ENCODE peak calls at places on chromosomes 2 and 18, in seven cellular contexts. K, J, W, C, U, E and A are unnamed samples.

GRCh38 chr2:195532628-195533271 is 124.3 kb upstream of the SLC39A10 start:
- DNase-seq in K (peak; percentile 47), J (no peak), W (no peak), C (peak; percentile 38), U (no peak), E (no peak), A (no peak)

GRCh38 chr2:234643407-234643806 is 146.5 kb upstream of the ARL4C start:
- DNase-seq in K (no peak), J (no peak), W (no peak), C (no peak), U (no peak), E (no peak), A (no peak)

GRCh38 chr2:223538920-223539440 is 63.2 kb downstream of the SCG2 start:
- DNase-seq in K (no peak), J (no peak), W (no peak), C (no peak), U (no peak), E (no peak), A (no peak)

GRCh38 chr2:227182765-227183164 is 18.3 kb downstream of the COL4A3 start:
- DNase-seq in K (no peak), J (no peak), W (no peak), C (no peak), U (no peak), E (no peak), A (no peak)

GRCh38 chr2:56753182-56753581 is 569.4 kb downstream of the CCDC85A start:
- DNase-seq in K (no peak), J (no peak), W (no peak), C (no peak), U (no peak), E (no peak), A (no peak)

GRCh38 chr18:72847134-72847533 is 20.7 kb downstream of the NETO1 start:
- DNase-seq in K (no peak), J (no peak), W (no peak), C (no peak), U (no peak), E (no peak), A (no peak)

GRCh38 chr2:5145801-5146200 is 546.4 kb upstream of the SOX11 start:
- DNase-seq in K (no peak), J (no peak), W (no peak), C (no peak), U (no peak), E (no peak), A (no peak)

GRCh38 chr2:230849633-230850357 is 14.9 kb upstream of the ITM2C start:
- DNase-seq in K (no peak), J (no peak), W (no peak), C (peak; percentile 65), U (peak; percentile 61), E (no peak), A (peak; percentile 81)

GRCh38 chr2:28463893-28464292 is 32.0 kb upstream of the PLB1 start:
- DNase-seq in K (peak; percentile 56), J (no peak), W (no peak), C (no peak), U (no peak), E (no peak), A (no peak)

GRCh38 chr2:74512744-74513604 is 1.3 kb upstream of the TLX2 start:
- DNase-seq in K (no peak), J (no peak), W (no peak), C (no peak), U (no peak), E (no peak), A (no peak)

GRCh38 chr2:85589982-85590791 is 5.4 kb upstream of the RNF181 start:
- DNase-seq in K (peak; percentile 98), J (no peak), W (peak; percentile 69), C (no peak), U (no peak), E (peak; percentile 63), A (no peak)

GRCh38 chr2:152822669-152823068 is 104.2 kb downstream of the ARL6IP6 start:
- DNase-seq in K (no peak), J (no peak), W (no peak), C (no peak), U (no peak), E (no peak), A (no peak)

GRCh38 chr2:98012561-98012979 is 16.8 kb upstream of the TMEM131 start:
- DNase-seq in K (no peak), J (no peak), W (no peak), C (peak; percentile 86), U (no peak), E (no peak), A (peak; percentile 76)

GRCh38 chr2:88038263-88039105 is 17.1 kb downstream of the KRCC1 start:
- DNase-seq in K (peak; percentile 92), J (no peak), W (no peak), C (no peak), U (no peak), E (no peak), A (no peak)

GRCh38 chr2:195573314-195573713 is 83.7 kb upstream of the SLC39A10 start:
- DNase-seq in K (no peak), J (no peak), W (no peak), C (no peak), U (no peak), E (no peak), A (no peak)

GRCh38 chr18:47168509-47168908 is 7.7 kb downstream of the IER3IP1 start:
- DNase-seq in K (no peak), J (no peak), W (no peak), C (no peak), U (no peak), E (no peak), A (no peak)

GRCh38 chr2:226251661-226252060 is 548.0 kb downstream of the IRS1 start:
- DNase-seq in K (no peak), J (no peak), W (no peak), C (no peak), U (no peak), E (no peak), A (no peak)

GRCh38 chr2:10329880-10330699 is 27.4 kb downstream of the HPCAL1 start:
- DNase-seq in K (peak; percentile 53), J (no peak), W (no peak), C (no peak), U (no peak), E (no peak), A (no peak)

GRCh38 chr2:236180831-236181453 is 12.8 kb upstream of the GBX2 start:
- DNase-seq in K (peak; percentile 58), J (no peak), W (no peak), C (peak; percentile 48), U (peak; percentile 56), E (no peak), A (peak; percentile 67)

GRCh38 chr2:44836916-44837315 is 104.6 kb upstream of the SIX3 start:
- DNase-seq in K (no peak), J (no peak), W (no peak), C (no peak), U (no peak), E (no peak), A (no peak)

GRCh38 chr2:140893685-140894084 is 1237.1 kb downstream of the LRP1B start:
- DNase-seq in K (peak; percentile 45), J (no peak), W (no peak), C (no peak), U (no peak), E (no peak), A (no peak)

GRCh38 chr2:140895378-140895777 is 1235.4 kb downstream of the LRP1B start:
- DNase-seq in K (no peak), J (no peak), W (no peak), C (no peak), U (no peak), E (no peak), A (no peak)

GRCh38 chr2:140892429-140892828 is 1238.4 kb downstream of the LRP1B start:
- DNase-seq in K (no peak), J (no peak), W (no peak), C (no peak), U (no peak), E (no peak), A (no peak)

GRCh38 chr2:140892911-140893637 is 1237.7 kb downstream of the LRP1B start:
- DNase-seq in K (no peak), J (no peak), W (no peak), C (no peak), U (no peak), E (no peak), A (no peak)

GRCh38 chr2:140891614-140892212 is 1239.1 kb downstream of the LRP1B start:
- DNase-seq in K (no peak), J (no peak), W (no peak), C (no peak), U (no peak), E (no peak), A (no peak)
- TF ChIP-seq CTCF in K (peak; percentile 13), J (no peak), W (peak; percentile 12), C (no peak), U (no peak), E (no peak), A (peak; percentile 22)

DNA sequence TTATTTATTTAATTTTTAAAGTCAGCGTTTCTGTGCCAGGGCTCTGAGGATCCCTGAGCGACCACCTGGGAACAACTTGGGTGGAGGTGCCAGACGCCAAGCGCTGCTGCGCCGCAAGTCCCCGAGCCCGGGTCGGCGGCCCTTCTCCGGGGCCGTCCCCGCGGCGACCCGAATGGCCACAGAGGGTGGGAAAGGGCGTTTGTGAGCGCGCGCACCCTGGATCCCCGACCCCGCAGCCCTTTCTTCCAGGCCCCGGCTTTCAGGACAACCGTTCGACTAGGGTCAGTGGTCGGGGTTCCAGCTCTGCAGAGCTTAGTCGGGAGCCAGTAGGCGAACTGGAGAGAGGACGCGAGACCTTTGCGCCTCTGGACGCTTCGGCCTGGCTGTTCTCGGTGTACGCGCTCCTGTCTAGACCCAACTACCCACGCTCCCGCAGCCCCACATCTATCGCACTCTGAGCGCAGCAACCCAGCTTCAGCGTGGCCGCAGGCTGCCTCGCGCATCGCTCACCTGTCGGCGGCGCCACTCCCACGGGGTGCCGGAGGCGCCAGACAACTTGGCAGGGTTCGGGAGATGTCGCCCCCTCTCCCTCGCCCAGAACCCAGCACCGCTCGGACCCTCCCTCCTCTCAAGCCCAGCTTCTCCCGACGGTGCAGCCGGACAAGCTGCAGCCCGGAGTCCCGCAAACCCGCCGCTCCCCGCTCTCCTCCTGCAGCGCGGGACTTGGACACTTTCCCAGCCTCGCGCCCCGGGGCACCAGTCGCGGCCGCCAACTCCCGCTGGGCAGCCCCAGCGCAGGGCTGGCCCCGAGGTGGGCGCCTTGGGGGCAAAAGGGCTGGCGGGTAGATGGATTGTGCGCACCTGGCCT is 785 bp downstream of the LYPD1 start:
- DNase-seq in K (no peak), J (no peak), W (peak; percentile 56), C (no peak), U (peak; percentile 11), E (no peak), A (no peak)
- TF ChIP-seq CTCF in K (no peak), J (no peak), W (no peak), C (no peak), U (peak; percentile 10), E (no peak), A (no peak)

GRCh38 chr18:42730272-42730671 is 385.2 kb downstream of the RIT2 start:
- DNase-seq in K (no peak), J (no peak), W (no peak), C (no peak), U (no peak), E (no peak), A (no peak)
- TF ChIP-seq CTCF in K (peak; percentile 8), J (peak; percentile 35), W (peak; percentile 24), C (no peak), U (no peak), E (no peak), A (no peak)

DNA sequence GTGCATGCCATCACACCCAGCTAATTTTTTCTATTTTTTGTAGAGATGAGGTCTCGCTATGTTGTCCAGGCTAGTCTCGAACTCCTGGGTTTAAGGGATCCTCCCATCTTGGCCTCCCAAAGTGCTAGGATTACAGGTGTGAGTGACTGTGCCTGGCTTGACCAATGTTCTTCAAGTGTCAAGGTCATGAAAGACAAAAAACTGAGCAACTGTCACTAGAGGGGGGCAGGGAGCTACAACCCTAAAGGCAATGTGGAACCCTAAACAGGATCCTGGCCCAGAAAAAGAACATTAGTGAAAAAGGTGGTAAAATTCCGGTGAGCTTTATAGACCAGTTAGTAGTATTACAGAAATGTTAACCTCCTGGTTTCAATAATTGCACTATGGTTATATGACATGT is 7.3 kb downstream of the MYO5B start:
- DNase-seq in K (no peak), J (no peak), W (no peak), C (no peak), U (no peak), E (no peak), A (no peak)
- TF ChIP-seq CTCF in K (no peak), J (no peak), W (no peak), C (no peak), U (no peak), E (no peak), A (no peak)